ENCODE peak calls at places on chromosomes 5 and 9, in seven cellular contexts. One of them, this sample, is unnamed.

GRCh38 chr9:97853844-97854695 is 1.0 kb downstream of the FOXE1 start:
- DNase-seq in mucosa of gallbladder: no peak
- DNase-seq in NCI-H82: peak
- DNase-seq in endothelial cell: peak
- DNase-seq in HT1080: no peak
- DNase-seq in fibroblast of pulmonary artery: peak
- DNase-seq in HFFc6: peak
- DNase-seq in this sample: no peak

GRCh38 chr5:177112589-177113220 is 20.9 kb upstream of the NSD1 start:
- DNase-seq in HT1080: no peak
- DNase-seq in HFFc6: no peak
- DNase-seq in NCI-H82: no peak
- DNase-seq in mucosa of gallbladder: no peak
- DNase-seq in fibroblast of pulmonary artery: no peak
- DNase-seq in endothelial cell: no peak
- DNase-seq in this sample: no peak

GRCh38 chr5:143536364-143536763 is 132.9 kb upstream of the NR3C1 start:
- DNase-seq in NCI-H82: no peak
- DNase-seq in endothelial cell: no peak
- DNase-seq in HFFc6: peak
- DNase-seq in fibroblast of pulmonary artery: peak
- DNase-seq in HT1080: peak
- DNase-seq in mucosa of gallbladder: no peak
- DNase-seq in this sample: no peak

GRCh38 chr5:35129921-35130485 is 82.3 kb upstream of the AGXT2 start:
- DNase-seq in HFFc6: no peak
- DNase-seq in endothelial cell: no peak
- DNase-seq in fibroblast of pulmonary artery: no peak
- DNase-seq in NCI-H82: no peak
- DNase-seq in HT1080: peak
- DNase-seq in mucosa of gallbladder: no peak
- DNase-seq in this sample: no peak

GRCh38 chr5:40474250-40474649 is 205.5 kb upstream of the PTGER4 start:
- DNase-seq in mucosa of gallbladder: no peak
- DNase-seq in HT1080: no peak
- DNase-seq in endothelial cell: no peak
- DNase-seq in HFFc6: no peak
- DNase-seq in NCI-H82: no peak
- DNase-seq in fibroblast of pulmonary artery: no peak
- DNase-seq in this sample: no peak

GRCh38 chr9:35814106-35814840 is 569 bp downstream of the HINT2 start:
- DNase-seq in fibroblast of pulmonary artery: peak
- DNase-seq in HT1080: peak
- DNase-seq in NCI-H82: peak
- DNase-seq in HFFc6: peak
- DNase-seq in mucosa of gallbladder: peak
- DNase-seq in endothelial cell: peak
- DNase-seq in this sample: no peak

GRCh38 chr5:55699041-55699688 is 13.0 kb downstream of the SLC38A9 start:
- DNase-seq in fibroblast of pulmonary artery: no peak
- DNase-seq in mucosa of gallbladder: no peak
- DNase-seq in HFFc6: no peak
- DNase-seq in endothelial cell: no peak
- DNase-seq in HT1080: no peak
- DNase-seq in NCI-H82: no peak
- DNase-seq in this sample: no peak

GRCh38 chr5:154653764-154654483 is 101.3 kb upstream of the LARP1 start:
- DNase-seq in fibroblast of pulmonary artery: no peak
- DNase-seq in mucosa of gallbladder: no peak
- DNase-seq in endothelial cell: no peak
- DNase-seq in NCI-H82: no peak
- DNase-seq in HFFc6: no peak
- DNase-seq in HT1080: no peak
- DNase-seq in this sample: no peak

GRCh38 chr9:117414220-117414905 is 494 bp downstream of the ASTN2 start:
- DNase-seq in NCI-H82: peak
- DNase-seq in endothelial cell: peak
- DNase-seq in mucosa of gallbladder: no peak
- DNase-seq in HFFc6: no peak
- DNase-seq in fibroblast of pulmonary artery: peak
- DNase-seq in HT1080: no peak
- DNase-seq in this sample: peak

GRCh38 chr5:50302815-50303490 is 138.1 kb downstream of the EMB start:
- DNase-seq in NCI-H82: no peak
- DNase-seq in mucosa of gallbladder: no peak
- DNase-seq in HT1080: peak
- DNase-seq in endothelial cell: no peak
- DNase-seq in HFFc6: peak
- DNase-seq in fibroblast of pulmonary artery: peak
- DNase-seq in this sample: no peak

GRCh38 chr5:173247504-173247903 is 12.5 kb upstream of the NKX2-5 start:
- DNase-seq in mucosa of gallbladder: no peak
- DNase-seq in fibroblast of pulmonary artery: no peak
- DNase-seq in HT1080: no peak
- DNase-seq in NCI-H82: no peak
- DNase-seq in endothelial cell: no peak
- DNase-seq in HFFc6: no peak
- DNase-seq in this sample: no peak

GRCh38 chr9:119898316-119898715 is 529.1 kb upstream of the BRINP1 start:
- DNase-seq in endothelial cell: no peak
- DNase-seq in HT1080: no peak
- DNase-seq in NCI-H82: no peak
- DNase-seq in HFFc6: no peak
- DNase-seq in mucosa of gallbladder: no peak
- DNase-seq in fibroblast of pulmonary artery: no peak
- DNase-seq in this sample: no peak

GRCh38 chr5:140966293-140967225 is at the start of gene PCDHAC2:
- DNase-seq in HFFc6: no peak
- DNase-seq in HT1080: no peak
- DNase-seq in NCI-H82: peak
- DNase-seq in fibroblast of pulmonary artery: peak
- DNase-seq in mucosa of gallbladder: peak
- DNase-seq in endothelial cell: peak
- DNase-seq in this sample: peak

GRCh38 chr5:148653840-148654781 is at the start of gene HTR4:
- DNase-seq in NCI-H82: no peak
- DNase-seq in fibroblast of pulmonary artery: no peak
- DNase-seq in HT1080: no peak
- DNase-seq in HFFc6: no peak
- DNase-seq in endothelial cell: peak
- DNase-seq in mucosa of gallbladder: no peak
- DNase-seq in this sample: no peak

GRCh38 chr9:7961076-7961475 is 161.5 kb upstream of the DMAC1 start:
- DNase-seq in mucosa of gallbladder: no peak
- DNase-seq in NCI-H82: no peak
- DNase-seq in HFFc6: no peak
- DNase-seq in HT1080: no peak
- DNase-seq in endothelial cell: no peak
- DNase-seq in fibroblast of pulmonary artery: no peak
- DNase-seq in this sample: no peak